ENCODE peak calls at places on chromosomes 3 and 15, in five cellular contexts. T, Y, K, N and M are unnamed samples.
A peak's percentile ranks its signal among the peaks of the same experiment; 100 is the strongest.

GRCh38 chr3:134985841-134986520 is 190.9 kb downstream of the EPHB1 start:
- DNase-seq in T (no peak), Y (no peak), K (no peak), N (no peak), M (no peak)

GRCh38 chr3:44930911-44931310 is 45.1 kb downstream of the ZDHHC3 start:
- DNase-seq in K (no peak), N (no peak), Y (no peak), T (no peak), M (no peak)

GRCh38 chr15:79370716-79371115 is 59.8 kb downstream of the TMED3 start:
- DNase-seq in Y (no peak), T (no peak), K (no peak), N (no peak), M (peak; percentile 12)

GRCh38 chr3:32660634-32661033 is 24.4 kb upstream of the CNOT10 start:
- DNase-seq in Y (no peak), K (no peak), N (no peak), T (no peak), M (no peak)

GRCh38 chr15:65101418-65101890 is 13.5 kb downstream of the UBAP1L start:
- DNase-seq in Y (peak; percentile 78), T (peak; percentile 50), N (peak; percentile 53), K (no peak), M (peak; percentile 54)

GRCh38 chr3:126912027-126912422 is 70.9 kb upstream of the PLXNA1 start:
- DNase-seq in T (no peak), N (no peak), Y (no peak), K (no peak), M (no peak)

GRCh38 chr15:38002883-38003477 is 68.5 kb downstream of the TMCO5A start:
- DNase-seq in N (no peak), K (peak; percentile 38), T (peak; percentile 49), Y (no peak), M (peak; percentile 46)

GRCh38 chr3:39978293-39978692 is 168.9 kb downstream of the MYRIP start:
- DNase-seq in N (no peak), T (no peak), K (no peak), Y (no peak), M (no peak)

GRCh38 chr15:75025102-75025501 is 1.7 kb downstream of the PPCDC start:
- DNase-seq in Y (no peak), T (no peak), K (no peak), N (no peak), M (no peak)

GRCh38 chr15:52652984-52653383 is 26.2 kb downstream of the ATOSA start:
- DNase-seq in T (no peak), K (no peak), Y (no peak), N (peak; percentile 10), M (no peak)

GRCh38 chr3:186361612-186362408 is at the start of gene DGKG:
- DNase-seq in K (no peak), Y (peak; percentile 90), N (no peak), T (no peak), M (peak; percentile 83)

GRCh38 chr15:75673426-75674247 is 25.9 kb downstream of the SNX33 start:
- DNase-seq in K (no peak), T (no peak), Y (no peak), N (no peak), M (no peak)

GRCh38 chr3:75001330-75001729 is 386.9 kb upstream of the CNTN3 start:
- DNase-seq in T (peak; percentile 1), Y (peak; percentile 47), N (no peak), K (no peak), M (no peak)

GRCh38 chr3:139020868-139021234 is at the start of gene PRR23B:
- DNase-seq in N (peak; percentile 19), K (no peak), T (peak; percentile 9), Y (peak; percentile 44), M (no peak)

GRCh38 chr3:189588818-189589569 is 42.2 kb upstream of the TP63 start:
- DNase-seq in N (no peak), K (no peak), Y (no peak), T (no peak), M (no peak)

GRCh38 chr3:153356908-153357307 is 194.9 kb downstream of the RAP2B start:
- DNase-seq in K (no peak), Y (no peak), N (no peak), T (no peak), M (no peak)

GRCh38 chr3:158768361-158768787 is 33.5 kb upstream of the MFSD1 start:
- DNase-seq in N (peak; percentile 45), K (no peak), T (peak; percentile 67), Y (no peak), M (no peak)

GRCh38 chr3:183094711-183095110 is 4.6 kb downstream of the MCCC1 start:
- DNase-seq in T (no peak), Y (no peak), K (no peak), N (no peak), M (no peak)

GRCh38 chr3:69925506-69925905 is 74.0 kb upstream of the SAMMSON start:
- DNase-seq in N (no peak), Y (no peak), K (no peak), T (no peak), M (no peak)

GRCh38 chr15:56805466-56806146 is 72.3 kb upstream of the ZNF280D start:
- DNase-seq in N (no peak), Y (no peak), T (no peak), K (no peak), M (no peak)

GRCh38 chr15:96336045-96336642 is 5.6 kb downstream of the NR2F2 start:
- DNase-seq in T (no peak), N (peak; percentile 38), Y (no peak), K (no peak), M (no peak)

GRCh38 chr3:195250473-195251251 is 20.3 kb downstream of the XXYLT1 start:
- DNase-seq in Y (no peak), K (no peak), T (no peak), N (no peak), M (no peak)

DNA sequence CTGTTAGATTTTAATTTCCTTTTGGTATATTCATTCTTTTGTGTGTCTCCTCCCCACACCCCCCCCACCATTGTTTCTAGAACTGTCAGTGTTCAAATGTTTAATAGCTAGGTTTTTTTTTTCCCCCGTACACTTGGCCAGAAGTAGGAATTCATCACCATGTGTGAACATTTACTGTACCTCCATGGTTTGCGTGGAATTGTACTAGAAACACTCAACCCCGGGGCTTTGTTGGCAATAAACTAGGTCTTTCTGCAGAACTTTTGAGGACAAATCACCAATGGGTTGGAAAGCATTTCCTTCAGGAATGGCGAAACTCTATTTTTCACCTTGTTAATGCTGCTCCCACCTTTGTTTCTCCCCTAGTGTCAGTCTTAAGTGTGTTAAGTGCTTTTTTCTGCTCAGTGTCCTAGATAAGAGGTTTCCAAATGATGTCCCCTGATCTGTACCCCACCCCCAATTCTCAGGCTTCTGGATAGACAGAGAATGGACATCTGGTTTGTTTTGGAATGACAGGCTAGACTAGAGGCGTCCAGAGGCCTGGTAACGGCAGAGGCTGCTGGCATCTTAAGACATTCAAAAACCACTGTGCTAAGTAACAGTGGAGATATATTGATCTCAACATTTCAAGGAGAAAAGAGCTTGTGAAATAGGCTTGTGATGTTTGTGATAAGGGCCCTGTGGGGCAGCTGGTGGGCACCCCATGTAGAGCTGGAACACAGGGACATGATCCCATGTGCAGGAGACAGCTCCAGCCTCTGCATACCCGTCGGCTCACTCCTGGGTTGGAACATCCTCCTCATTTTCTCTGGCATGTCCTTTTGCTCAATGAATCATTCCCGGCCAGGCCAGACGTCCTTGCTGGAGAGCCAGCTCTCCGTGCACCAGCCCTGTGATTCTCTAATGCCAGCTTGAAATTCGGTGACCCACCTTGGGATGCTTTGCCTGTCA is 77.0 kb downstream of the SMAD3 start:
- DNase-seq in Y (peak; percentile 60), T (no peak), N (no peak), K (no peak), M (no peak)
- TF ChIP-seq REST in Y (peak; percentile 29), T (no peak), N (no peak), K (no peak), M (no peak)

GRCh38 chr3:10306156-10306555 is 13.4 kb upstream of the GHRL start:
- DNase-seq in K (no peak), T (no peak), Y (no peak), N (no peak), M (no peak)
- TF ChIP-seq GABPA in K (no peak), T (no peak), Y (no peak), N (no peak), M (no peak)

DNA sequence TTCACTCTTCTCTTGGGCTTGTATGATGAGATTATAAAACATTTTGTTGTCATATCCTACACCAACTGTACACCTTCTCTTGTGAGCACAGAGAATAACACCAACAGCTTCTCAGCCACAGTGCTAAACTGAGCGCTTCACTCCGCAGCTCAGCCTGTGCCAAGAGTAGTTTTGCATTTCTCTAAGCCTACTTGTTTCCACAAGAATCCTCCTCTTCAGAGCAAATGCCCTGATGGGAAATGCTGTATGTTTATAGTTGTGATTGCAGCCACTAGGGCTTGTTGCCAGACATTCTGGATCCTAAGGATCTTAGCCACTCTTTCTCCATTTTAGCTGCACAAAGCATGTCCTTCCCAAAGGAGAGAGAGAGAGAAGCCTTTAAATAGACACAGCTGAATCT is 138.8 kb upstream of the PLXND1 start:
- DNase-seq in K (no peak), N (no peak), Y (no peak), T (no peak), M (no peak)
- TF ChIP-seq REST in K (no peak), N (no peak), Y (no peak), T (no peak), M (no peak)

GRCh38 chr15:39239562-39239961 is 341.3 kb upstream of the THBS1 start:
- DNase-seq in N (no peak), K (no peak), T (no peak), Y (no peak), M (no peak)
- TF ChIP-seq GABPA in N (no peak), K (no peak), T (no peak), Y (no peak), M (no peak)

GRCh38 chr15:91965501-91966180 is 112.1 kb downstream of the SLCO3A1 start:
- DNase-seq in K (no peak), T (no peak), Y (no peak), N (no peak), M (no peak)

GRCh38 chr15:91963051-91963450 is 109.5 kb downstream of the SLCO3A1 start:
- DNase-seq in T (no peak), Y (no peak), K (no peak), N (no peak), M (no peak)

GRCh38 chr15:91968610-91969009 is 115.1 kb downstream of the SLCO3A1 start:
- DNase-seq in K (no peak), N (no peak), Y (no peak), T (no peak), M (no peak)

GRCh38 chr15:91967935-91968605 is 114.6 kb downstream of the SLCO3A1 start:
- DNase-seq in T (no peak), K (no peak), Y (no peak), N (no peak), M (no peak)

DNA sequence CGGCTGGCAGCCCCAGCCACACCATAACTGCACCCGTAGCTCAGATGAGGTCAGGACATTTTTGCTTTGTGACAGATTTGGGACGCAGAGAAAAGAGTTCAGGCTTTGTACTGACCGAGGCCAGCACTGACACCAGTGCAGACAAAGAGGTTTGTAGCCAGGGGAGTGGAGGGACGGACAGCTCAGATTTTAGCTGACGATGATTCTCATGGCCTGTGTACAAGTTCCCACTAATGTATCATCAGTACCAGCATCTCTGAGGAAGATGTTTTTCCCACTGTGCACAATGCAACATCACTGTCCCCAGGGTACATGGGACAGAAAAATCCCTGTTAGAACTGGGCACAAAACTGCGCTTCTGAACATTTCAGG is 112.7 kb downstream of the SLCO3A1 start:
- DNase-seq in Y (no peak), N (no peak), T (no peak), K (no peak), M (no peak)
- TF ChIP-seq REST in Y (no peak), N (no peak), T (no peak), K (no peak), M (no peak)

GRCh38 chr15:34799149-34799824 is 3.9 kb upstream of the ACTC1 start:
- DNase-seq in K (no peak), T (no peak), N (peak; percentile 75), Y (peak; percentile 83), M (no peak)
- TF ChIP-seq GABPA in K (no peak), T (no peak), N (no peak), Y (no peak), M (no peak)